ENCODE peak calls at places on chromosomes 13 and 19, in six cellular contexts. E, X, K, M, R and C are unnamed samples.

GRCh38 chr13:105343134-105343806 is 1192.2 kb downstream of the EFNB2 start:
- DNase-seq in K (no peak), X (peak; percentile 78), R (no peak), E (peak; percentile 56), M (no peak), C (no peak)

GRCh38 chr19:44111910-44112463 is 1.2 kb upstream of the ZNF225 start:
- DNase-seq in M (no peak), K (peak; percentile 85), X (peak; percentile 94), R (no peak), E (peak; percentile 96), C (peak; percentile 93)

GRCh38 chr13:74305876-74306275 is 171.7 kb upstream of the KLF12 start:
- DNase-seq in E (no peak), M (no peak), R (no peak), X (peak; percentile 28), K (no peak), C (no peak)

GRCh38 chr19:55537741-55538111 is 793 bp upstream of the SBK2 start:
- DNase-seq in M (no peak), K (no peak), X (peak; percentile 56), E (no peak), R (no peak), C (no peak)

GRCh38 chr13:114128624-114129522 is 3.5 kb downstream of the RASA3 start:
- DNase-seq in M (peak; percentile 85), X (peak; percentile 97), K (no peak), E (peak; percentile 90), R (peak; percentile 80), C (peak; percentile 91)

GRCh38 chr13:97262058-97262457 is 39.9 kb downstream of the MBNL2 start:
- DNase-seq in K (no peak), R (peak; percentile 27), E (no peak), M (no peak), X (no peak), C (no peak)

GRCh38 chr13:87942204-87942603 is 271.0 kb downstream of the SLITRK5 start:
- DNase-seq in E (no peak), X (peak; percentile 3), R (no peak), K (no peak), M (no peak), C (no peak)

GRCh38 chr19:18939922-18940775 is 868 bp downstream of the HOMER3 start:
- DNase-seq in K (peak; percentile 65), M (no peak), X (peak; percentile 52), R (no peak), E (peak; percentile 66), C (peak; percentile 55)

GRCh38 chr19:7705387-7706187 is 3.7 kb upstream of the FCER2 start:
- DNase-seq in K (no peak), R (peak; percentile 46), M (peak; percentile 80), E (no peak), X (no peak), C (no peak)

GRCh38 chr13:43981512-43982301 is 102.0 kb downstream of the LACC1 start:
- DNase-seq in E (no peak), X (no peak), M (no peak), R (no peak), K (no peak), C (no peak)

GRCh38 chr13:113816925-113817859 is 46.7 kb downstream of the GAS6 start:
- DNase-seq in K (peak; percentile 95), X (peak; percentile 81), M (peak; percentile 85), R (peak; percentile 76), E (peak; percentile 89), C (peak; percentile 90)

GRCh38 chr13:94433055-94433947 is 46.2 kb downstream of the DCT start:
- DNase-seq in R (no peak), X (no peak), M (no peak), E (no peak), K (peak; percentile 83), C (peak; percentile 85)

GRCh38 chr19:7550987-7551761 is 15.7 kb downstream of the PNPLA6 start:
- DNase-seq in X (peak; percentile 47), M (peak; percentile 31), R (no peak), K (peak; percentile 86), E (peak; percentile 85), C (peak; percentile 95)

GRCh38 chr13:49023441-49023840 is 47.7 kb downstream of the FNDC3A start:
- DNase-seq in R (no peak), E (peak; percentile 67), X (peak; percentile 88), M (no peak), K (no peak), C (peak; percentile 38)

GRCh38 chr19:37635076-37636056 is 19.9 kb downstream of the ZFP30 start:
- DNase-seq in M (no peak), K (no peak), X (peak; percentile 8), E (peak; percentile 3), R (no peak), C (no peak)

GRCh38 chr13:48001127-48001881 is at the start of gene SUCLA2:
- DNase-seq in M (peak; percentile 88), X (peak; percentile 79), E (peak; percentile 90), R (peak; percentile 81), K (peak; percentile 98), C (peak; percentile 95)

GRCh38 chr13:48004201-48004600 is 3.1 kb upstream of the SUCLA2 start:
- DNase-seq in R (no peak), E (no peak), K (no peak), X (no peak), M (no peak), C (no peak)

GRCh38 chr13:48000559-48001126 is 430 bp downstream of the SUCLA2 start:
- DNase-seq in K (peak; percentile 30), E (peak; percentile 16), R (peak; percentile 2), X (peak; percentile 20), M (peak; percentile 9), C (no peak)

GRCh38 chr13:47997384-47997783 is 3.7 kb downstream of the SUCLA2 start:
- DNase-seq in K (no peak), M (no peak), X (no peak), R (no peak), E (no peak), C (no peak)

GRCh38 chr13:47999973-48000372 is 1.1 kb downstream of the SUCLA2 start:
- DNase-seq in M (no peak), X (no peak), K (no peak), E (no peak), R (no peak), C (no peak)
- H3K4me3 ChIP-seq in M (peak overlapping the region; percentile 90), X (peak overlapping the region; percentile 88), K (peak overlapping the region; percentile 91), E (peak overlapping the region; percentile 100), R (peak overlapping the region; percentile 94), C (peak overlapping the region; percentile 88)

GRCh38 chr19:33303791-33304759 is 1.7 kb upstream of the CEBPA start:
- DNase-seq in M (no peak), R (no peak), E (no peak), X (no peak), K (peak; percentile 31), C (peak; percentile 14)
- H3K4me3 ChIP-seq in M (no peak overlapping the region), R (no peak overlapping the region), E (peak overlapping the region; percentile 62), X (no peak overlapping the region), K (peak overlapping the region; percentile 95), C (peak overlapping the region; percentile 46)

GRCh38 chr19:46402725-46403124 is 10.6 kb downstream of the CCDC8 start:
- DNase-seq in E (no peak), M (no peak), K (peak; percentile 2), R (no peak), X (no peak), C (no peak)

GRCh38 chr19:46404884-46405658 is 8.3 kb downstream of the CCDC8 start:
- DNase-seq in R (no peak), X (no peak), E (peak; percentile 82), M (no peak), K (peak; percentile 85), C (peak; percentile 61)

GRCh38 chr19:46408611-46409039 is 4.7 kb downstream of the CCDC8 start:
- DNase-seq in K (peak; percentile 83), R (no peak), M (no peak), E (peak; percentile 54), X (no peak), C (peak; percentile 73)

GRCh38 chr19:46407891-46408426 is 5.4 kb downstream of the CCDC8 start:
- DNase-seq in X (no peak), K (peak; percentile 3), R (no peak), E (no peak), M (no peak), C (no peak)

GRCh38 chr19:46404039-46404883 is 9.1 kb downstream of the CCDC8 start:
- DNase-seq in E (no peak), X (peak; percentile 56), R (no peak), M (no peak), K (peak; percentile 81), C (peak; percentile 76)
- H3K4me3 ChIP-seq in E (peak overlapping the region; percentile 50), X (peak overlapping the region; percentile 10), R (peak overlapping the region; percentile 37), M (no peak overlapping the region), K (peak overlapping the region; percentile 38), C (peak overlapping the region; percentile 7)

GRCh38 chr19:4233282-4233853 is 4.0 kb downstream of the EBI3 start:
- DNase-seq in R (peak; percentile 49), E (peak; percentile 48), M (peak; percentile 39), K (peak; percentile 25), X (no peak), C (peak; percentile 35)
- H3K4me3 ChIP-seq in R (no peak overlapping the region), E (no peak overlapping the region), M (no peak overlapping the region), K (no peak overlapping the region), X (no peak overlapping the region), C (no peak overlapping the region)

GRCh38 chr19:15194938-15195337 is 5.9 kb downstream of the NOTCH3 start:
- DNase-seq in E (no peak), R (no peak), X (peak; percentile 80), K (no peak), M (no peak), C (no peak)
- H3K4me3 ChIP-seq in E (peak overlapping the region; percentile 50), R (no peak overlapping the region), X (no peak overlapping the region), K (no peak overlapping the region), M (no peak overlapping the region), C (peak overlapping the region; percentile 45)

DNA sequence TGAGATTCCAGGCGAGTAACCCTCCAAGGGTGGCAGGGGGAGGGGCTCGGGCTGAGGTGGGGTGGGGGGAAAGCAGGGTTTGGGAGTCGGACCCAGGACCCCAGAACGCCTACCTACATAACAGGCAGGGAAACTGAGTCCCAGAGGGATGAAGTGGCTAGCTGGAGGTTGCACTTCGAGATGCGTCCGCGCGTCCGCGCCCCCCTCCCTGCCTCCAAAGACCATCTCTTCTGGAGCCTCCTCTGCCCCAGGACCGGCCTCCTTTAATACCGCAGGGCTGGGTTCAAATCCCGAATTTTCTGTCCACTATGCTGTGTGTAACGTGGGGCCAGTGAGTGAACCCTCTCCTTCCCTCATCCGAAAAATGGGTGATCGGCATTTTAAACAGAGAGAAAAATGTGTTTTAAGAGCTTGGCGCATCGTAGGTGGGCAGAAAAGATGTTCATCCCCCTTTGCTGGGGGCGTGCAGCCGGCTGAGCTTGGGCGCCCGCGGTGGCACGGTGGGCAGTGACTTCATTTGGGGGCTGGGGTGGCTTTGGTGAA is 13.8 kb downstream of the TJP3 start:
- DNase-seq in K (no peak), X (no peak), E (no peak), R (no peak), M (no peak), C (no peak)
- H3K4me3 ChIP-seq in K (peak overlapping the region; percentile 61), X (no peak overlapping the region), E (no peak overlapping the region), R (peak overlapping the region; percentile 42), M (peak overlapping the region; percentile 64), C (peak overlapping the region; percentile 21)